ENCODE peak calls at places on chromosomes 16 and 17, in five cellular contexts. V is body of pancreas, B is IMR-90, R is transverse colon, M is fibroblast of lung. L is an unnamed sample.

GRCh38 chr17:51119415-51120356 is 982 bp downstream of the SPAG9 start:
- DNase-seq in V (peak), B (peak), R (peak), M (peak), L (peak)

GRCh38 chr17:53950858-53951250 is 128.1 kb downstream of the KIF2B start:
- DNase-seq in V (no peak), B (no peak), R (no peak), M (no peak), L (no peak)

GRCh38 chr17:76532072-76532651 is 5.3 kb downstream of the CYGB start:
- DNase-seq in V (no peak), B (peak), R (no peak), M (peak), L (no peak)

GRCh38 chr17:6969323-6969726 is 26.5 kb upstream of the ALOX12 start:
- DNase-seq in V (no peak), B (no peak), R (no peak), M (no peak), L (no peak)

GRCh38 chr16:68993885-68994284 is 111.6 kb upstream of the HAS3 start:
- DNase-seq in V (no peak), B (peak), R (no peak), M (peak), L (no peak)

GRCh38 chr16:19152042-19152441 is 16.0 kb upstream of the SYT17 start:
- DNase-seq in V (no peak), B (no peak), R (no peak), M (no peak), L (no peak)

GRCh38 chr16:11985250-11985649 is 8.7 kb downstream of the SNX29 start:
- DNase-seq in V (no peak), B (no peak), R (no peak), M (no peak), L (no peak)

GRCh38 chr17:42852351-42852750 is 1.4 kb downstream of the AOC3 start:
- DNase-seq in V (no peak), B (no peak), R (no peak), M (no peak), L (no peak)

GRCh38 chr16:77584205-77584859 is 138.0 kb upstream of the NUDT7 start:
- DNase-seq in V (peak), B (peak), R (peak), M (peak), L (peak)

GRCh38 chr16:3461120-3461519 is 17.6 kb downstream of the NAA60 start:
- DNase-seq in V (no peak), B (no peak), R (no peak), M (no peak), L (no peak)

GRCh38 chr16:83402969-83403368 is 404.8 kb upstream of the HSBP1 start:
- DNase-seq in V (no peak), B (peak), R (no peak), M (peak), L (no peak)

GRCh38 chr17:40314557-40314953 is 5.6 kb downstream of the RARA start:
- DNase-seq in V (peak), B (peak), R (peak), M (peak), L (peak)

GRCh38 chr16:47519543-47519942 is 58.4 kb downstream of the PHKB start:
- DNase-seq in V (no peak), B (no peak), R (no peak), M (no peak), L (no peak)

GRCh38 chr17:75830168-75831031 is 13.8 kb downstream of the UNC13D start:
- DNase-seq in V (no peak), B (no peak), R (peak), M (no peak), L (no peak)

GRCh38 chr16:49452108-49452507 is 78.5 kb downstream of the C16orf78 start:
- DNase-seq in V (no peak), B (no peak), R (no peak), M (no peak), L (no peak)

GRCh38 chr17:46818319-46818928 is at the start of gene WNT3:
- DNase-seq in V (no peak), B (no peak), R (peak), M (no peak), L (no peak)

GRCh38 chr17:67700720-67701119 is 17.0 kb upstream of the NOL11 start:
- DNase-seq in V (no peak), B (no peak), R (no peak), M (no peak), L (no peak)

GRCh38 chr17:75736173-75736835 is 15.0 kb downstream of the ITGB4 start:
- DNase-seq in V (no peak), B (no peak), R (no peak), M (no peak), L (no peak)

GRCh38 chr17:199195-199604 is 17.8 kb upstream of the DOC2B start:
- DNase-seq in V (no peak), B (peak), R (no peak), M (peak), L (no peak)

GRCh38 chr16:86986136-86986535 is 331.1 kb downstream of the C16orf95 start:
- DNase-seq in V (no peak), B (no peak), R (no peak), M (no peak), L (no peak)
- TF ChIP-seq CTCF in V (no peak), B (no peak), R (no peak), M (no peak), L (no peak)

DNA sequence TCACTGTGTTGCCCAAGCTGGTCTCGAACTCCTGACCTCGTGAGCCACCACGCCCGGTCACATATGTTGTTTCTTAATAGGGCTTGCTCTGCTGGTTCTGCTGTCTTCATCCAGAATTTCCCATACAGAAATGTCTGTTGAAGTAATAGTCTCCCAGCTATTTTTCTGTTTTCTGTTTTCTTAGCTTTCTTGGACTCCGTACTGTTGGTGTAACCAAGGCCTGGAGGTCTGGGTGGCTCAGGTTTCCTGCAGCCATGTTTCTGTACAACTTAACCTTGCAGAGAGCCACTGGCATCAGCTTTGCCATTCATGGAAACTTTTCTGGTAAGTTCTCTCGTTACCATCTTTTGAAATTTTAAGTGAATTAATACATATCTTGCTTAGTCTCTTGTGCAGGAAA is 2.8 kb downstream of the SF3B3 start:
- DNase-seq in V (no peak), B (no peak), R (no peak), M (no peak), L (no peak)
- H3K4me3 ChIP-seq in V (no peak), B (no peak), R (no peak), M (peak), L (no peak)

GRCh38 chr16:87817910-87818309 is 51.4 kb downstream of the SLC7A5 start:
- DNase-seq in V (no peak), B (no peak), R (no peak), M (no peak), L (no peak)

GRCh38 chr16:87812200-87812656 is 46.4 kb upstream of the KLHDC4 start:
- DNase-seq in V (peak), B (no peak), R (no peak), M (no peak), L (no peak)

GRCh38 chr16:87818533-87819161 is 50.7 kb downstream of the SLC7A5 start:
- DNase-seq in V (no peak), B (no peak), R (no peak), M (no peak), L (no peak)

GRCh38 chr16:87816507-87817100 is 50.8 kb upstream of the KLHDC4 start:
- DNase-seq in V (no peak), B (no peak), R (no peak), M (no peak), L (no peak)

DNA sequence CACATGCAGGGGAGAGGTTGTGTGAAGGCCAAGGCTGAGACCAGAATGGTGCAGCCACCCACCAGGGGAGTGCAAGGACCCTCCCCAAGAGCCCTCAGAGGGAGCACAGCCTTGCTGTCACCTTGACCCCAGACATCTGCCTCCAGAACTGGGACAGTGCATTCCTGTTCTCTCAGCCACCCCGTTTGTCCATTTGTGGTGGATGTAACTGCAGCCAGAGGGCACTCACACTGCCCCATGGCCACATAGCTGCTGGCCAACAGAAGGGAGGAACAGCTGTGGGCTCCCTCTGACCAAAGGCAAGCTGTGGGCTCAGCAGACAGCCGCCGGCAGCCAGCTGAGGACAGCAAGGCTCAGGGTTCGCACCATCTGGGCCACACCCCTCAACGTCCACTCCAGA is 49.8 kb upstream of the KLHDC4 start:
- DNase-seq in V (no peak), B (no peak), R (no peak), M (no peak), L (no peak)
- TF ChIP-seq CTCF in V (no peak), B (no peak), R (no peak), M (no peak), L (no peak)

DNA sequence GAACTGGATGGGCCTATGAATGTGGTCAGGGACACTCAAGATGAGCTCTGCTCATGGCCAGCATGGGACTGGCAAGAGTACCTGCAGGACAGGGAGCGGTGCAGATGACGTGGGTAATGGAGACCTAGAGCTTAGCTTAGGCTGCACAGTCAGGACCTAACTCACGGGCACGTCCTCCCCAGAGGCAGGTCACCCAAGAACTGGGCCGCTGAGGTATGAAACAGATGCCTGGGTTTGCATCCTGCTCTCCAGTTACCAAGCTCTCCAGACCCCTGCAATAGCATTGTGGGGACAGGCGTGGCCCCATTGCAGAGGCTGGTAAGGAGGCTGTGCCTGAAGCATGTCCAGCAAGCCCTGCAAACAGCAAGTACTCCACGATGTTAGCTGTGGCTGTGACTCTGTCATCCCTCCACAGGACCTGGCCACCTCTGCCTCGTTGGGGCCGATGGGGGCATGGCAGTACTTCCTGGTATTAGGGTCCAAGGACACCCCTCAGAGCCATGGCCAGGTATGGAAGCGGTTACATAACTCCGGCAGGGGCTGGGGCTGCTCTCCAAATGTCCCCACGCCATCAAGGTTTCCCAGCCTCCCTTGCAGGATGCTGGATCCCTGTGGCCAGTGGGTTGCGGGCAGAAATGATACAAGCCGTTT is 37.5 kb upstream of the RBFOX3 start:
- DNase-seq in V (no peak), B (no peak), R (no peak), M (no peak), L (no peak)
- H3K4me3 ChIP-seq in V (no peak), B (no peak), R (no peak), M (no peak), L (no peak)

GRCh38 chr17:5513610-5514009 is 27.2 kb downstream of the MIS12 start:
- DNase-seq in V (no peak), B (no peak), R (no peak), M (no peak), L (no peak)

GRCh38 chr17:5510776-5511175 is 24.4 kb downstream of the MIS12 start:
- DNase-seq in V (no peak), B (no peak), R (no peak), M (no peak), L (no peak)

GRCh38 chr17:5506307-5506706 is 19.9 kb downstream of the MIS12 start:
- DNase-seq in V (no peak), B (no peak), R (no peak), M (no peak), L (no peak)

GRCh38 chr17:5509482-5509881 is 23.1 kb downstream of the MIS12 start:
- DNase-seq in V (no peak), B (peak), R (no peak), M (peak), L (no peak)

GRCh38 chr17:5508855-5509254 is 22.5 kb downstream of the MIS12 start:
- DNase-seq in V (peak), B (peak), R (no peak), M (peak), L (no peak)
- TF ChIP-seq CTCF in V (no peak), B (no peak), R (no peak), M (no peak), L (no peak)

GRCh38 chr16:10624527-10624926 is 44.1 kb upstream of the EMP2 start:
- DNase-seq in V (no peak), B (no peak), R (no peak), M (no peak), L (no peak)
- H3K4me3 ChIP-seq in V (no peak), B (no peak), R (no peak), M (no peak), L (no peak)

DNA sequence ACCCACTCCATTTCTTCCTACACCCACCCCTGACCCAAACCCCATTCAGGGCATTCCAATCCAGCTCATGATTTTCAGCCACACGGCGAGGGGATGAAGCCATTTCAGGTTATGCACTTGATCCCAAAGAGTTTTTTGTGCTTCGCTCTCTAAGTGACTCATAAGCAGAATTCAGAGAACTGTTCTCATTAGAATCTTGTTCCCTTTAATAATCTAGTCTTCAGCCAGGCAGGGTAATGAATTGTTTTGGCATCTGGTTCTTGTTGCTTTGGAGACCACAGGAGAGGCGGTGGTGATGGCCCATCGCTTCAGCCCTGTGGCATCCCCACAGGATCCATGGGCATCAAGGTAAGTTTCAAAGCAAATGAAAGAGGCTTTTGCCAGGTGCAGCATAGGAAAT is 4.8 kb upstream of the KRT31 start:
- DNase-seq in V (no peak), B (peak), R (no peak), M (peak), L (no peak)
- TF ChIP-seq CTCF in V (no peak), B (no peak), R (no peak), M (no peak), L (no peak)

DNA sequence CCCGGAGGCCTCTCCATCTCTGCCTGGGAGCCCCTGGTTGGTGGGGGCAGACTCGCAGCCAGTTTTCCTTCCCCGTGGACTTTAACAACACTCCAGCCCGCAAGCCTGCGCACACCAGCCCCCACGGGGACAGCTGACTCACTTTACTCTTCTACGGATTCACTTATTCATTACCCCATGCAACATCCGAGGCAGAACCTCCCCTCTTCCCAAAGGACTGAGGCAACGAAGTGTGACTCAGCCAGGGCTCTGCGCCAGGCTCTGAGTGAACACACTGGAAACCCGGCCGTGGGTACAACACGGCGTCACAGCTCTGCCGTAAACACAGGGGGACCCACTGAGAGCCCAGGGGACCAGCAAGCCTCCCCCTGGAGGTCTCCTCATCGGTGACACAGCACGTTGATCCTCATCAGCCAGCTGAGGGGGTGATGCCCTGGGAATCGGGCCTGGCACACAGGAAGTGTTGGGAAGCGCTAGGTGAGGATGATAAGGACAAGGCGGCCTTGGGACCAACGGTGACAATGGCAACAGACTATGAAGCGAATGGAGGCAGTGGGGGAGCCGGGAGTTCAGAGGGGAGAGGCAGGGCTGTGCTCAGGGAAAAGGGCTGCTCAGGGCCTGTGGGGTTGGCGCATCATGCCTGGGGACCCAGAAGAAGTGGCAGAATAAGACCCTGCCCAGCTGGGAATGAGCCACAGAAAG is 14.6 kb downstream of the COTL1 start:
- DNase-seq in V (peak), B (peak), R (peak), M (peak), L (peak)
- H3K4me3 ChIP-seq in V (no peak), B (peak), R (no peak), M (peak), L (no peak)

L was measured in uterus.